ENCODE peak calls at places on chromosomes 3 and 15, in seven cellular contexts. N, E, V, R, D, C and M are unnamed samples.

GRCh38 chr15:48422401-48422800 is 91.2 kb downstream of the DUT start:
- DNase-seq in D (no peak), R (no peak), C (no peak), N (no peak), V (no peak), E (no peak), M (no peak)

GRCh38 chr3:47850062-47850802 is 47.3 kb downstream of the DHX30 start:
- DNase-seq in V (peak), C (no peak), N (no peak), R (no peak), D (no peak), E (no peak), M (peak)

GRCh38 chr3:105222568-105223093 is 144.1 kb upstream of the ALCAM start:
- DNase-seq in C (no peak), R (no peak), E (no peak), N (no peak), V (no peak), D (no peak), M (no peak)

GRCh38 chr15:100596792-100597191 is 5.2 kb downstream of the LINS1 start:
- DNase-seq in C (peak), E (no peak), R (no peak), V (peak), D (no peak), N (peak), M (peak)

GRCh38 chr3:29324180-29324651 is 43.3 kb downstream of the RBMS3 start:
- DNase-seq in R (peak), N (peak), D (no peak), V (peak), E (peak), C (peak), M (peak)

GRCh38 chr3:186953011-186953487 is 22.7 kb downstream of the ST6GAL1 start:
- DNase-seq in N (peak), D (no peak), V (no peak), R (no peak), E (no peak), C (no peak), M (peak)

GRCh38 chr3:155320934-155321333 is 27.5 kb upstream of the STRIT1 start:
- DNase-seq in D (no peak), C (no peak), V (no peak), N (no peak), R (no peak), E (no peak), M (no peak)

GRCh38 chr3:33218072-33218445 is 551 bp downstream of the SUSD5 start:
- DNase-seq in C (no peak), D (no peak), V (no peak), E (no peak), N (no peak), R (no peak), M (peak)

GRCh38 chr3:37997791-37998370 is 7.3 kb downstream of the VILL start:
- DNase-seq in D (no peak), E (no peak), R (peak), C (no peak), V (no peak), N (no peak), M (no peak)
- H3K4me3 ChIP-seq in D (no peak), E (peak), R (no peak), C (no peak), V (no peak), N (no peak), M (no peak)

GRCh38 chr3:192422998-192423349 is 304.4 kb downstream of the FGF12 start:
- DNase-seq in D (no peak), C (no peak), R (no peak), N (no peak), E (no peak), V (no peak), M (no peak)
- TF ChIP-seq CTCF in D (peak), C (no peak), R (no peak), N (no peak), E (peak), V (no peak), M (no peak)

GRCh38 chr3:73270839-73271483 is 209.5 kb downstream of the EBLN2 start:
- DNase-seq in C (no peak), R (peak), E (no peak), N (no peak), D (no peak), V (peak), M (peak)
- H3K4me3 ChIP-seq in C (no peak), R (no peak), E (no peak), N (no peak), D (no peak), V (no peak), M (no peak)

DNA sequence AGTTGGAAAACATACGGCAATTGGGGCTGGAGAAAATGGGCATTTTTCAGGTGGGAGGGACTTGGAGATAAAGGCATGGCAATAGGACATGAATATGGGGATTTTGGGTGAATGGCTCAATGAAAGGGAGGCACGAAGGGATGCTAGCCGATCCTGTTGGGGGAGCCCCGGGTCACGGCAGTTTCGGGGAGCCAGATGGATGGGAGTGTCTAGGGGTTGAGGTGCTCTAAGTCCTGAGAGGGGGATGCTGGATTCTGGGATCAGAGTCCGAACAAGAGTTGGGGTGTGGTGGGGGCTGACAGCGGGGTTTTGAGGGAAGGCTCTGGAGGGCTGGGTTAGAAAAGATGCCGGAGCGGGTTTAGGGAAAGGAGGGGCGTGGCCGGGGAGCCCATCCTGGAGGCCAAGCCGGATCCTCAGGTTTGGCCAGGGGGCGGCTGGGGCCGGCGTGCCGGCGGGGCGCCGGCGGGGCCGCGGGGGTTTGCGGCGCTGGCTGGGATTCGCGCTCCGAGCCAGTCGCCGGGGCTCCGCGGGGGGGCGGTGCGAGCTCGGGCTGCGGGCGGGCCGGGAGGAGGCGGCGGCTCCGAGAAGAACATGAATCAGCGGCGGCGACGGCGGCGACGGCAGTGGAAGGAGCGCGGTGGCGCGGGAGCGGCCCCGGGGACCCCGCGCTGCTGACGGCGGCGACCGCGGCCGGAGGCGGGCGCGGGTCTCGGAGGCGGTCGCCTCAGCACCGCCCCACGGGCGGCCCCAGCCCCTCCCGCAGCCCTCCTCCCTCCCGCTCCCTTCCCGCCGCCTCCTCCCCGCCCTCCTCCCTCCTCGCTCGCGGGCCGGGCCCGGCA is at the start of gene TYRO3:
- DNase-seq in N (no peak), V (no peak), E (peak), C (peak), D (no peak), R (no peak), M (peak)
- TF ChIP-seq CTCF in N (no peak), V (no peak), E (no peak), C (no peak), D (no peak), R (no peak), M (no peak)